ENCODE peak calls at places on chromosomes 6 and 20, in six cellular contexts. One of them, this sample, is unnamed. For H3K79me1, the result is how much of the 10 kb centered on the place peaks cover.

GRCh38 chr6:42313941-42314570 is 96.4 kb upstream of the MRPS10 start:
- DNase-seq in IMR-90: peak
- DNase-seq in neuronal stem cell: no peak
- DNase-seq in H9: no peak
- DNase-seq in H1: no peak
- DNase-seq in trophoblast cell: no peak
- DNase-seq in this sample: peak

GRCh38 chr6:75272145-75272840 is 12.3 kb downstream of the TMEM30A start:
- DNase-seq in IMR-90: peak
- DNase-seq in neuronal stem cell: no peak
- DNase-seq in H9: no peak
- DNase-seq in H1: no peak
- DNase-seq in trophoblast cell: peak
- DNase-seq in this sample: peak

GRCh38 chr6:15598273-15598778 is 64.5 kb downstream of the DTNBP1 start:
- DNase-seq in IMR-90: no peak
- DNase-seq in neuronal stem cell: no peak
- DNase-seq in H9: no peak
- DNase-seq in H1: no peak
- DNase-seq in trophoblast cell: no peak
- DNase-seq in this sample: no peak

GRCh38 chr20:23048283-23049200 is 930 bp downstream of the THBD start:
- DNase-seq in IMR-90: peak
- DNase-seq in neuronal stem cell: peak
- DNase-seq in H9: peak
- DNase-seq in H1: no peak
- DNase-seq in trophoblast cell: peak
- DNase-seq in this sample: peak

GRCh38 chr6:109052852-109053251 is 41.8 kb downstream of the SESN1 start:
- DNase-seq in IMR-90: no peak
- DNase-seq in neuronal stem cell: peak
- DNase-seq in H9: no peak
- DNase-seq in H1: no peak
- DNase-seq in trophoblast cell: no peak
- DNase-seq in this sample: no peak

GRCh38 chr6:41780623-41781301 is at the start of gene PRICKLE4:
- DNase-seq in IMR-90: no peak
- DNase-seq in neuronal stem cell: peak
- DNase-seq in H9: no peak
- DNase-seq in H1: no peak
- DNase-seq in trophoblast cell: no peak
- DNase-seq in this sample: peak

GRCh38 chr6:156557269-156557885 is 219.8 kb upstream of the ARID1B start:
- DNase-seq in IMR-90: peak
- DNase-seq in neuronal stem cell: no peak
- DNase-seq in H9: peak
- DNase-seq in H1: no peak
- DNase-seq in trophoblast cell: no peak
- DNase-seq in this sample: no peak

GRCh38 chr6:1987640-1988039 is 257.8 kb downstream of the GMDS start:
- DNase-seq in IMR-90: peak
- DNase-seq in neuronal stem cell: no peak
- DNase-seq in H9: no peak
- DNase-seq in H1: no peak
- DNase-seq in trophoblast cell: no peak
- DNase-seq in this sample: no peak

GRCh38 chr6:79543886-79544285 is 6.7 kb upstream of the LCA5 start:
- DNase-seq in IMR-90: no peak
- DNase-seq in neuronal stem cell: no peak
- DNase-seq in H9: no peak
- DNase-seq in H1: no peak
- DNase-seq in trophoblast cell: no peak
- DNase-seq in this sample: no peak

GRCh38 chr6:125188594-125189203 is 35.1 kb downstream of the TPD52L1 start:
- DNase-seq in IMR-90: no peak
- DNase-seq in neuronal stem cell: no peak
- DNase-seq in H9: no peak
- DNase-seq in H1: no peak
- DNase-seq in trophoblast cell: no peak
- DNase-seq in this sample: no peak

GRCh38 chr6:167153523-167153959 is 4.2 kb downstream of the GPR31 start:
- DNase-seq in IMR-90: peak
- DNase-seq in neuronal stem cell: no peak
- DNase-seq in H9: no peak
- DNase-seq in H1: no peak
- DNase-seq in trophoblast cell: peak
- DNase-seq in this sample: no peak

GRCh38 chr6:23611776-23612381 is 514.1 kb upstream of the NRSN1 start:
- DNase-seq in IMR-90: no peak
- DNase-seq in neuronal stem cell: no peak
- DNase-seq in H9: no peak
- DNase-seq in H1: no peak
- DNase-seq in trophoblast cell: no peak
- DNase-seq in this sample: no peak

GRCh38 chr6:30480536-30481156 is 8.7 kb upstream of the HLA-E start:
- DNase-seq in IMR-90: no peak
- DNase-seq in neuronal stem cell: no peak
- DNase-seq in H9: no peak
- DNase-seq in H1: no peak
- DNase-seq in trophoblast cell: peak
- DNase-seq in this sample: no peak

GRCh38 chr20:63599396-63600050 is 25.5 kb upstream of the HELZ2 start:
- DNase-seq in IMR-90: no peak
- DNase-seq in neuronal stem cell: no peak
- DNase-seq in H9: no peak
- DNase-seq in H1: no peak
- DNase-seq in trophoblast cell: peak
- DNase-seq in this sample: no peak

GRCh38 chr6:148465654-148466053 is 123.0 kb downstream of the SASH1 start:
- DNase-seq in IMR-90: no peak
- DNase-seq in neuronal stem cell: no peak
- DNase-seq in H9: no peak
- DNase-seq in H1: no peak
- DNase-seq in trophoblast cell: no peak
- DNase-seq in this sample: no peak

GRCh38 chr6:7050911-7051779 is 56.6 kb upstream of the RREB1 start:
- DNase-seq in IMR-90: peak
- DNase-seq in neuronal stem cell: peak
- DNase-seq in H9: peak
- DNase-seq in H1: no peak
- DNase-seq in trophoblast cell: peak
- DNase-seq in this sample: peak

GRCh38 chr6:45493761-45494160 is 116.0 kb upstream of the SUPT3H start:
- DNase-seq in IMR-90: no peak
- DNase-seq in neuronal stem cell: no peak
- DNase-seq in H9: no peak
- DNase-seq in H1: no peak
- DNase-seq in trophoblast cell: no peak
- DNase-seq in this sample: peak

GRCh38 chr20:5402903-5403531 is 86.3 kb upstream of the PROKR2 start:
- DNase-seq in IMR-90: peak
- DNase-seq in neuronal stem cell: peak
- DNase-seq in H9: peak
- DNase-seq in H1: no peak
- DNase-seq in trophoblast cell: peak
- DNase-seq in this sample: peak

GRCh38 chr6:136921936-136922679 is at the start of gene SLC35D3:
- DNase-seq in IMR-90: no peak
- DNase-seq in neuronal stem cell: peak
- DNase-seq in H9: peak
- DNase-seq in H1: no peak
- DNase-seq in trophoblast cell: peak
- DNase-seq in this sample: peak

GRCh38 chr20:59013031-59013951 is 5.9 kb upstream of the TUBB1 start:
- DNase-seq in IMR-90: no peak
- DNase-seq in neuronal stem cell: no peak
- DNase-seq in H9: no peak
- DNase-seq in H1: no peak
- DNase-seq in trophoblast cell: no peak
- DNase-seq in this sample: no peak
- H4K91ac ChIP-seq in IMR-90: no peak
- H4K91ac ChIP-seq in neuronal stem cell: no peak
- H4K91ac ChIP-seq in H9: no peak
- H4K91ac ChIP-seq in H1: no peak
- H4K91ac ChIP-seq in trophoblast cell: peak
- H4K91ac ChIP-seq in this sample: peak

DNA sequence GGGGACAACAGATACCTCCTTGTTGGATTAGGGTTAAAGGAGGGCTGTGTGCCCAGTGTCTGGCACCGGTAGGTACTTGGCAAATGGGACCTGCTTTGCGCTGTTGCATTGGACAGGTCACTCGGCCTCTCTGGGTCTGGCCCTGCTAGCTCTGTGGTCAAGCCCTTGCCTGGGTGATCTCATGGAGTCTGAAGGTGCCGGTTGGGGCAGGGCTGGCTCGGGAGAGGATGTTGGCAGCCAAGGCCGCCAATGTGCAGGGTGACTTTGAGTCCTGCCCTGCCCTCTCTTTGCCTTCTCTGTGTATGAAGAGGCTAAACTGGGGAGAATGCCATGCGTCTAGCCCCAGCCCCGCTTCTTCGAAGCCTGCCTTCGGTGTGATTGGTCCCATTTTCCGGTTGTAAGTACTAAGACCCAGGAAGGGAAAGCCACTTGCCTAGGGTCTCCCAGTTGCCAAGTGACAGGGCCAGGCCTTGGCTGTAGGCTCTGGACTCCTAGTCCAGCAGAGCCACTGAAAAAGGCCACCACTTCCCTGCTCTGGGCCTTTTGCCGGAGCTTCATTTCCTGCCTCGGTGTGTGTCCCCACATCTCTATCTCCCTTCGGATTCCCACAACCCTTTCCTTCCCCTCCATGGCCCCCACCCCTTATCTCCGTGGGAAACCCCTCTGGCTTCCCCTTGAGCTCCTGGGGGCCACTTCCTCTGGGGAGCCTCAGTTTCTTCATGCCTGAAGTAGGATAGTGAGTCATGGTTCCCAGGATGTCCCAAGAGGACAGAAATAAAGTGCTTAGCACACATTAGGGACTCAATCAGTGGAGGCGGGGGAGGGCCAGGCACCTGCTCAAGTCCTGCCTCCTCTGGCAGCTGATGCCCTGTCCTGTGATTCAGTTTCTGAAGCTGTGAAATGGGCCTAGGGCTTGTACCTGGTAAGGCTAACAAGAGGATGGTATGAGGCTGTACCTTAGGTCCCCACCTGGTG is 3.9 kb downstream of the SRC start:
- DNase-seq in IMR-90: peak
- DNase-seq in neuronal stem cell: no peak
- DNase-seq in H9: peak
- DNase-seq in H1: no peak
- DNase-seq in trophoblast cell: peak
- DNase-seq in this sample: peak
- H3K79me1 ChIP-seq in IMR-90: half or more
- H3K79me1 ChIP-seq in neuronal stem cell: under half
- H3K79me1 ChIP-seq in H9: under half
- H3K79me1 ChIP-seq in H1: under half
- H3K79me1 ChIP-seq in trophoblast cell: under half
- H3K79me1 ChIP-seq in this sample: under half

GRCh38 chr6:106453756-106454367 is 93.3 kb downstream of the CRYBG1 start:
- DNase-seq in IMR-90: no peak
- DNase-seq in neuronal stem cell: no peak
- DNase-seq in H9: peak
- DNase-seq in H1: no peak
- DNase-seq in trophoblast cell: no peak
- DNase-seq in this sample: no peak

GRCh38 chr6:106462923-106463557 is 102.5 kb downstream of the CRYBG1 start:
- DNase-seq in IMR-90: no peak
- DNase-seq in neuronal stem cell: no peak
- DNase-seq in H9: no peak
- DNase-seq in H1: no peak
- DNase-seq in trophoblast cell: no peak
- DNase-seq in this sample: no peak

GRCh38 chr6:106461084-106461483 is 100.6 kb downstream of the CRYBG1 start:
- DNase-seq in IMR-90: no peak
- DNase-seq in neuronal stem cell: no peak
- DNase-seq in H9: no peak
- DNase-seq in H1: no peak
- DNase-seq in trophoblast cell: no peak
- DNase-seq in this sample: no peak

GRCh38 chr6:106460481-106460880 is 100.0 kb downstream of the CRYBG1 start:
- DNase-seq in IMR-90: no peak
- DNase-seq in neuronal stem cell: no peak
- DNase-seq in H9: no peak
- DNase-seq in H1: no peak
- DNase-seq in trophoblast cell: no peak
- DNase-seq in this sample: no peak

GRCh38 chr6:106458021-106458986 is 97.8 kb downstream of the CRYBG1 start:
- DNase-seq in IMR-90: no peak
- DNase-seq in neuronal stem cell: no peak
- DNase-seq in H9: no peak
- DNase-seq in H1: no peak
- DNase-seq in trophoblast cell: no peak
- DNase-seq in this sample: no peak
- H3K27ac ChIP-seq in IMR-90: no peak
- H3K27ac ChIP-seq in neuronal stem cell: no peak
- H3K27ac ChIP-seq in H9: no peak
- H3K27ac ChIP-seq in H1: no peak
- H3K27ac ChIP-seq in trophoblast cell: no peak
- H3K27ac ChIP-seq in this sample: no peak

DNA sequence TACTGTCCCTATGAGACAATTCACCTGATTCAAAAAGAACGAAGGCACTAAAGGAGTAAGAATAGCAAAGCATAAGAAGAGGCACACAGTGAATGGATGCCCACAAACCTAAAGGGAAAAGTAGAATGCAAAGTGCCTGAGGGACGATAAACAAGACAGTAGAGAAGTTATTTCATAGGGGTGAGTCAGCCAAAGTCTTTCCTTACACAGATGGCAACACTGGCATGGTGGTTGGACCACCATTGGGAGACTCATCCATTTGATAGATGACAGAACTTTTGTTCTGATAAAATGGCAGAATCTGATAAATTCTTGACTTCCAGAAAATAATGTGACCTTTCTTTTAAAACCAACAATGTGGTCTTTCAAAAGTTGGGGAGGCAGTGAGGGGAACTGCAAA is 148.1 kb upstream of the HDAC2 start:
- DNase-seq in IMR-90: no peak
- DNase-seq in neuronal stem cell: no peak
- DNase-seq in H9: no peak
- DNase-seq in H1: no peak
- DNase-seq in trophoblast cell: no peak
- DNase-seq in this sample: no peak
- H4K91ac ChIP-seq in IMR-90: no peak
- H4K91ac ChIP-seq in neuronal stem cell: no peak
- H4K91ac ChIP-seq in H9: no peak
- H4K91ac ChIP-seq in H1: no peak
- H4K91ac ChIP-seq in trophoblast cell: no peak
- H4K91ac ChIP-seq in this sample: no peak

This sample was measured in mesenchymal stem cell.